ENCODE peak calls at places on chromosomes 4 and X, in seven cellular contexts. Y, K, H, T, A, O and N are unnamed samples.

GRCh38 chrX:122940199-122940598 is 243.9 kb upstream of the GRIA3 start:
- DNase-seq in Y (no peak), K (no peak), H (no peak), T (no peak), A (no peak), O (no peak), N (no peak)

GRCh38 chr4:15158410-15159091 is 156.3 kb downstream of the CPEB2 start:
- DNase-seq in Y (no peak), K (no peak), H (no peak), T (no peak), A (no peak), O (no peak), N (no peak)

GRCh38 chrX:397575-397974 is 10.9 kb upstream of the PPP2R3B start:
- DNase-seq in Y (no peak), K (no peak), H (no peak), T (no peak), A (no peak), O (no peak), N (no peak)

GRCh38 chr4:55906999-55907398 is 41.7 kb upstream of the CEP135 start:
- DNase-seq in Y (no peak), K (no peak), H (no peak), T (no peak), A (no peak), O (no peak), N (no peak)

GRCh38 chr4:67035501-67035900 is 509.8 kb downstream of the CENPC start:
- DNase-seq in Y (no peak), K (no peak), H (no peak), T (no peak), A (no peak), O (no peak), N (no peak)

GRCh38 chrX:7252013-7252610 is 104.2 kb upstream of the PUDP start:
- DNase-seq in Y (no peak), K (no peak), H (no peak), T (no peak), A (no peak), O (peak), N (peak)

GRCh38 chr4:126888968-126889367 is 743.8 kb upstream of the INTU start:
- DNase-seq in Y (no peak), K (no peak), H (no peak), T (no peak), A (no peak), O (no peak), N (no peak)

GRCh38 chr4:139656614-139657486 is 8.8 kb upstream of the MGST2 start:
- DNase-seq in Y (peak), K (peak), H (no peak), T (peak), A (no peak), O (no peak), N (peak)

GRCh38 chr4:18049446-18049845 is 27.9 kb upstream of the LCORL start:
- DNase-seq in Y (no peak), K (no peak), H (no peak), T (no peak), A (no peak), O (no peak), N (no peak)

GRCh38 chr4:87532907-87533306 is 3.7 kb upstream of the SPARCL1 start:
- DNase-seq in Y (no peak), K (no peak), H (no peak), T (no peak), A (no peak), O (no peak), N (no peak)

GRCh38 chrX:128676651-128677050 is 624.4 kb upstream of the ACTRT1 start:
- DNase-seq in Y (no peak), K (no peak), H (no peak), T (no peak), A (no peak), O (no peak), N (no peak)

GRCh38 chrX:130079824-130080406 is 30.4 kb downstream of the ELF4 start:
- DNase-seq in Y (peak), K (peak), H (peak), T (peak), A (peak), O (peak), N (peak)

GRCh38 chrX:150410513-150410912 is 47.4 kb downstream of the MAMLD1 start:
- DNase-seq in Y (no peak), K (no peak), H (no peak), T (no peak), A (no peak), O (no peak), N (no peak)

GRCh38 chrX:96924581-96924980 is 40.9 kb downstream of the RPA4 start:
- DNase-seq in Y (no peak), K (no peak), H (no peak), T (no peak), A (no peak), O (no peak), N (no peak)

GRCh38 chrX:49853661-49854060 is 24.6 kb downstream of the PAGE4 start:
- DNase-seq in Y (no peak), K (no peak), H (no peak), T (no peak), A (no peak), O (no peak), N (no peak)

GRCh38 chr4:54840430-54840829 is 182.7 kb downstream of the KIT start:
- DNase-seq in Y (no peak), K (no peak), H (no peak), T (no peak), A (no peak), O (no peak), N (no peak)

GRCh38 chrX:8913665-8914409 is 112.7 kb upstream of the FAM9A start:
- DNase-seq in Y (no peak), K (no peak), H (no peak), T (no peak), A (no peak), O (peak), N (no peak)

GRCh38 chr4:7470111-7470510 is 35.4 kb upstream of the PSAPL1 start:
- DNase-seq in Y (no peak), K (no peak), H (no peak), T (no peak), A (no peak), O (no peak), N (no peak)

GRCh38 chr4:168854216-168854921 is 155.7 kb downstream of the CBR4 start:
- DNase-seq in Y (no peak), K (no peak), H (no peak), T (no peak), A (no peak), O (no peak), N (no peak)

GRCh38 chr4:169098969-169099685 is 89.1 kb upstream of the CBR4 start:
- DNase-seq in Y (no peak), K (no peak), H (no peak), T (no peak), A (no peak), O (no peak), N (peak)

GRCh38 chr4:119873132-119873531 is 193.5 kb downstream of the MAD2L1 start:
- DNase-seq in Y (no peak), K (no peak), H (no peak), T (no peak), A (no peak), O (no peak), N (no peak)

GRCh38 chrX:68669094-68669830 is 21.8 kb downstream of the STARD8 start:
- DNase-seq in Y (no peak), K (peak), H (no peak), T (no peak), A (no peak), O (no peak), N (no peak)

GRCh38 chr4:110737931-110738330 is 115.1 kb upstream of the PITX2 start:
- DNase-seq in Y (no peak), K (no peak), H (no peak), T (no peak), A (no peak), O (no peak), N (no peak)

GRCh38 chr4:64158648-64159326 is 250.5 kb downstream of the TECRL start:
- DNase-seq in Y (peak), K (peak), H (peak), T (peak), A (no peak), O (no peak), N (no peak)

GRCh38 chr4:136571315-136571714 is 961.0 kb downstream of the PCDH18 start:
- DNase-seq in Y (no peak), K (no peak), H (no peak), T (no peak), A (no peak), O (no peak), N (no peak)

GRCh38 chr4:55736605-55737183 is 82.9 kb upstream of the EXOC1L start:
- DNase-seq in Y (no peak), K (no peak), H (no peak), T (no peak), A (no peak), O (no peak), N (no peak)

GRCh38 chr4:25442863-25443307 is 65.8 kb downstream of the ANAPC4 start:
- DNase-seq in Y (no peak), K (no peak), H (no peak), T (no peak), A (no peak), O (no peak), N (no peak)

GRCh38 chrX:55524487-55524886 is 34.8 kb upstream of the USP51 start:
- DNase-seq in Y (no peak), K (no peak), H (no peak), T (no peak), A (no peak), O (no peak), N (no peak)